ENCODE peak calls at places on chromosomes 5 and 9, in five cellular contexts. S is psoas muscle; W is HTR-8/SVneo; K is NCI-H460; X is stimulated activated CD8-positive, alpha-beta memory T cell treated with anti-CD3 and anti-CD28 coated beads, Interleukin-15, amount 100 ng/mL, for 1 hour. H is an unnamed sample.

GRCh38 chr9:105658351-105658750 is 3.9 kb upstream of the TAL2 start:
- DNase-seq in S (no peak), W (no peak), K (no peak), X (no peak), H (no peak)

GRCh38 chr5:151155777-151156731 is 1.5 kb downstream of the ANXA6 start:
- DNase-seq in S (no peak), W (peak), K (no peak), X (no peak), H (no peak)

GRCh38 chr5:5675511-5675910 is 253.0 kb downstream of the ICE1 start:
- DNase-seq in S (no peak), W (no peak), K (no peak), X (no peak), H (no peak)

GRCh38 chr9:79308012-79308411 is 263.8 kb upstream of the TLE4 start:
- DNase-seq in S (no peak), W (no peak), K (no peak), X (no peak), H (no peak)

GRCh38 chr5:132704875-132705274 is 31.1 kb downstream of the IL4 start:
- DNase-seq in S (no peak), W (no peak), K (no peak), X (no peak), H (no peak)

GRCh38 chr5:146703899-146704298 is 174.7 kb downstream of the PPP2R2B start:
- DNase-seq in S (no peak), W (peak), K (no peak), X (no peak), H (no peak)

GRCh38 chr5:153546566-153546965 is 56.1 kb downstream of the GRIA1 start:
- DNase-seq in S (no peak), W (no peak), K (no peak), X (no peak), H (no peak)

GRCh38 chr5:143110591-143110990 is 292.9 kb downstream of the NR3C1 start:
- DNase-seq in S (no peak), W (no peak), K (no peak), X (no peak), H (no peak)

GRCh38 chr9:92736816-92737606 is 27.6 kb downstream of the BICD2 start:
- DNase-seq in S (no peak), W (no peak), K (no peak), X (no peak), H (no peak)

GRCh38 chr5:170630226-170630625 is 126.4 kb downstream of the KCNIP1 start:
- DNase-seq in S (no peak), W (no peak), K (no peak), X (no peak), H (no peak)

GRCh38 chr5:32542216-32543059 is 42.9 kb upstream of the SUB1 start:
- DNase-seq in S (no peak), W (no peak), K (no peak), X (no peak), H (no peak)

GRCh38 chr5:155471027-155471426 is 457.5 kb downstream of the KIF4B start:
- DNase-seq in S (no peak), W (no peak), K (no peak), X (no peak), H (no peak)

GRCh38 chr5:173913686-173914321 is 25.7 kb downstream of the CPEB4 start:
- DNase-seq in S (no peak), W (no peak), K (no peak), X (no peak), H (no peak)

GRCh38 chr5:56467176-56467717 is 234.1 kb upstream of the ANKRD55 start:
- DNase-seq in S (no peak), W (no peak), K (no peak), X (no peak), H (no peak)

GRCh38 chr5:71782771-71783770 is 64.0 kb downstream of the CARTPT start:
- DNase-seq in S (peak), W (peak), K (peak), X (peak), H (no peak)

GRCh38 chr9:37732952-37733351 is 20.7 kb upstream of the TRMT10B start:
- DNase-seq in S (no peak), W (no peak), K (no peak), X (no peak), H (no peak)

GRCh38 chr9:107054146-107054545 is 191.2 kb downstream of the ZNF462 start:
- DNase-seq in S (no peak), W (no peak), K (no peak), X (no peak), H (no peak)

GRCh38 chr5:102815560-102816324 is 60.6 kb downstream of the PAM start:
- DNase-seq in S (no peak), W (no peak), K (no peak), X (no peak), H (no peak)

GRCh38 chr5:109291090-109291489 is 118.7 kb downstream of the PJA2 start:
- DNase-seq in S (no peak), W (no peak), K (no peak), X (no peak), H (no peak)

GRCh38 chr9:128703616-128704355 is 1.5 kb downstream of the PKN3 start:
- DNase-seq in S (peak), W (no peak), K (no peak), X (no peak), H (no peak)

GRCh38 chr9:124220551-124221451 is 36.9 kb upstream of the NEK6 start:
- DNase-seq in S (no peak), W (no peak), K (no peak), X (no peak), H (peak)

GRCh38 chr5:7186818-7187217 is 209.1 kb upstream of the ADCY2 start:
- DNase-seq in S (no peak), W (no peak), K (no peak), X (no peak), H (no peak)

H was measured in T1000.